ENCODE peak calls at places on chromosomes 12 and 14, in six cellular contexts. T is BE2C, Z is NCI-H748 treated with DMSO at 0.1 percent for 48 hours, Y is suprapubic skin, U is hepatocyte, V is memory B cell. C is an unnamed sample.
A peak's percentile ranks its signal among the peaks of the same experiment; 100 is the strongest.

GRCh38 chr12:111636209-111636928 is 37.3 kb upstream of the ATXN2 start:
- DNase-seq in T (peak; percentile 20), Z (no peak), Y (peak; percentile 85), U (peak; percentile 78), V (no peak), C (no peak)

GRCh38 chr12:98084391-98084790 is 431.0 kb upstream of the TMPO start:
- DNase-seq in T (no peak), Z (no peak), Y (no peak), U (no peak), V (no peak), C (no peak)

GRCh38 chr12:3291939-3292338 is 199.1 kb upstream of the PRMT8 start:
- DNase-seq in T (no peak), Z (no peak), Y (no peak), U (no peak), V (no peak), C (no peak)

GRCh38 chr12:21138016-21138415 is 7.0 kb downstream of the SLCO1B1 start:
- DNase-seq in T (no peak), Z (no peak), Y (no peak), U (no peak), V (no peak), C (no peak)

GRCh38 chr12:103801709-103802585 is 39.1 kb downstream of the NT5DC3 start:
- DNase-seq in T (no peak), Z (no peak), Y (no peak), U (no peak), V (no peak), C (no peak)

GRCh38 chr14:41899416-41899815 is 292.7 kb downstream of the LRFN5 start:
- DNase-seq in T (no peak), Z (peak; percentile 42), Y (no peak), U (no peak), V (no peak), C (peak; percentile 25)

GRCh38 chr14:78710963-78711362 is 540.8 kb downstream of the NRXN3 start:
- DNase-seq in T (no peak), Z (no peak), Y (no peak), U (no peak), V (no peak), C (no peak)

GRCh38 chr12:82708507-82708906 is 21.8 kb downstream of the TMTC2 start:
- DNase-seq in T (peak; percentile 63), Z (no peak), Y (no peak), U (no peak), V (no peak), C (no peak)

GRCh38 chr12:30930238-30931010 is 3.9 kb downstream of the TSPAN11 start:
- DNase-seq in T (no peak), Z (no peak), Y (peak; percentile 73), U (no peak), V (no peak), C (no peak)

GRCh38 chr12:130953783-130954543 is at the start of gene ADGRD1:
- DNase-seq in T (no peak), Z (no peak), Y (no peak), U (peak; percentile 62), V (no peak), C (no peak)

GRCh38 chr12:5301539-5301938 is 130.4 kb upstream of the NTF3 start:
- DNase-seq in T (no peak), Z (no peak), Y (no peak), U (no peak), V (no peak), C (no peak)

GRCh38 chr12:26939953-26940352 is 1.7 kb downstream of the FGFR1OP2 start:
- DNase-seq in T (no peak), Z (no peak), Y (no peak), U (no peak), V (no peak), C (no peak)

GRCh38 chr12:22551624-22552023 is 7.3 kb upstream of the C2CD5 start:
- DNase-seq in T (no peak), Z (no peak), Y (no peak), U (no peak), V (no peak), C (no peak)

GRCh38 chr14:71103662-71104484 is 196.6 kb downstream of the PCNX1 start:
- DNase-seq in T (peak; percentile 39), Z (peak; percentile 61), Y (no peak), U (peak; percentile 79), V (peak; percentile 61), C (peak; percentile 46)

GRCh38 chr12:28622416-28622815 is 432.2 kb downstream of the CCDC91 start:
- DNase-seq in T (no peak), Z (no peak), Y (no peak), U (no peak), V (no peak), C (no peak)

GRCh38 chr12:122422769-122423257 is 344 bp upstream of the CLIP1 start:
- DNase-seq in T (no peak), Z (peak; percentile 41), Y (no peak), U (no peak), V (no peak), C (no peak)

GRCh38 chr12:98294426-98294825 is 221.0 kb upstream of the TMPO start:
- DNase-seq in T (no peak), Z (no peak), Y (no peak), U (no peak), V (no peak), C (no peak)

GRCh38 chr14:49621114-49621881 is 699 bp downstream of the MGAT2 start:
- DNase-seq in T (peak; percentile 80), Z (no peak), Y (peak; percentile 87), U (peak; percentile 74), V (no peak), C (no peak)

GRCh38 chr14:95948608-95949007 is 72.0 kb downstream of the TUNAR start:
- DNase-seq in T (no peak), Z (no peak), Y (no peak), U (no peak), V (no peak), C (no peak)

GRCh38 chr14:65866906-65867305 is 454.4 kb downstream of the FUT8 start:
- DNase-seq in T (peak; percentile 15), Z (peak; percentile 94), Y (no peak), U (peak; percentile 42), V (no peak), C (no peak)

GRCh38 chr14:61568572-61569011 is 126.7 kb upstream of the HIF1A start:
- DNase-seq in T (no peak), Z (no peak), Y (no peak), U (no peak), V (peak; percentile 83), C (no peak)

GRCh38 chr14:69005432-69006148 is 26.5 kb upstream of the ACTN1 start:
- DNase-seq in T (peak; percentile 51), Z (no peak), Y (no peak), U (peak; percentile 77), V (no peak), C (no peak)

GRCh38 chr12:95336387-95337067 is 118.9 kb downstream of the VEZT start:
- DNase-seq in T (peak; percentile 81), Z (peak; percentile 54), Y (peak; percentile 82), U (peak; percentile 88), V (no peak), C (peak; percentile 71)

GRCh38 chr12:130871286-130872178 is at the start of gene RAN:
- DNase-seq in T (peak; percentile 96), Z (peak; percentile 60), Y (peak; percentile 90), U (peak; percentile 98), V (peak; percentile 90), C (peak; percentile 43)

GRCh38 chr12:19382111-19382526 is 57.2 kb upstream of the AEBP2 start:
- DNase-seq in T (no peak), Z (no peak), Y (peak; percentile 23), U (peak; percentile 32), V (no peak), C (no peak)